ENCODE peak calls at places on chromosomes 5 and 9, in six cellular contexts. One of them, this sample, is unnamed.

GRCh38 chr5:107542428-107542827 is 128.3 kb downstream of the EFNA5 start:
- DNase-seq in NCI-H1105: peak; percentile 49
- DNase-seq in nephron progenitor cell: no peak
- DNase-seq in GOT3: no peak
- DNase-seq in amniotic stem cell: peak; percentile 17
- DNase-seq in astrocyte of the spinal cord: peak; percentile 92
- DNase-seq in this sample: no peak

GRCh38 chr5:58043607-58043945 is 416.3 kb downstream of the PLK2 start:
- DNase-seq in astrocyte of the spinal cord: no peak
- DNase-seq in amniotic stem cell: no peak
- DNase-seq in nephron progenitor cell: no peak
- DNase-seq in GOT3: no peak
- DNase-seq in NCI-H1105: no peak
- DNase-seq in this sample: no peak

GRCh38 chr5:55575815-55576583 is 41.2 kb upstream of the PLPP1 start:
- DNase-seq in NCI-H1105: no peak
- DNase-seq in GOT3: no peak
- DNase-seq in amniotic stem cell: no peak
- DNase-seq in astrocyte of the spinal cord: peak; percentile 48
- DNase-seq in nephron progenitor cell: no peak
- DNase-seq in this sample: no peak

GRCh38 chr5:74035521-74035937 is 409.5 kb downstream of the ARHGEF28 start:
- DNase-seq in GOT3: no peak
- DNase-seq in nephron progenitor cell: peak; percentile 17
- DNase-seq in astrocyte of the spinal cord: peak; percentile 77
- DNase-seq in NCI-H1105: no peak
- DNase-seq in amniotic stem cell: no peak
- DNase-seq in this sample: no peak

GRCh38 chr5:66851306-66851705 is 255.1 kb downstream of the MAST4 start:
- DNase-seq in NCI-H1105: no peak
- DNase-seq in GOT3: no peak
- DNase-seq in nephron progenitor cell: no peak
- DNase-seq in amniotic stem cell: no peak
- DNase-seq in astrocyte of the spinal cord: no peak
- DNase-seq in this sample: no peak

GRCh38 chr9:81902601-81903000 is 25.6 kb upstream of the SPATA31D4 start:
- DNase-seq in nephron progenitor cell: no peak
- DNase-seq in GOT3: no peak
- DNase-seq in NCI-H1105: no peak
- DNase-seq in amniotic stem cell: no peak
- DNase-seq in astrocyte of the spinal cord: no peak
- DNase-seq in this sample: no peak

GRCh38 chr5:133977858-133978257 is 9.4 kb upstream of the C5orf15 start:
- DNase-seq in astrocyte of the spinal cord: peak; percentile 80
- DNase-seq in amniotic stem cell: no peak
- DNase-seq in NCI-H1105: no peak
- DNase-seq in nephron progenitor cell: no peak
- DNase-seq in GOT3: no peak
- DNase-seq in this sample: no peak

GRCh38 chr5:159902444-159903121 is 13.7 kb upstream of the ADRA1B start:
- DNase-seq in astrocyte of the spinal cord: peak; percentile 69
- DNase-seq in nephron progenitor cell: no peak
- DNase-seq in NCI-H1105: no peak
- DNase-seq in amniotic stem cell: no peak
- DNase-seq in GOT3: no peak
- DNase-seq in this sample: peak; percentile 73

GRCh38 chr9:125994066-125994943 is 247.1 kb downstream of the PBX3 start:
- DNase-seq in astrocyte of the spinal cord: no peak
- DNase-seq in nephron progenitor cell: no peak
- DNase-seq in GOT3: no peak
- DNase-seq in NCI-H1105: no peak
- DNase-seq in amniotic stem cell: no peak
- DNase-seq in this sample: peak; percentile 58

This sample was measured in posterior cingulate gyrus.